ENCODE peak calls at places on chromosome 17, in eight cellular contexts. O is left cardiac atrium; X is A549; I is stimulated activated CD4-positive, alpha-beta T cell treated with anti-CD3 and anti-CD28 coated beads, Interleukin-2, amount 100 ng/mL, for 48 hours; L is AG20443; H is pons; S is Caki2; T is kidney tubule cell. U is an unnamed sample.
A peak's percentile ranks its signal among the peaks of the same experiment; 100 is the strongest.

GRCh38 chr17:78237403-78238012 is 6.1 kb downstream of the TMEM235 start:
- DNase-seq in O (no peak), X (no peak), I (no peak), L (no peak), H (peak; percentile 93), S (no peak), T (no peak), U (no peak)

GRCh38 chr17:79792984-79793923 is 3.6 kb downstream of the CBX8 start:
- DNase-seq in O (no peak), X (peak; percentile 80), I (no peak), L (peak; percentile 74), H (no peak), S (no peak), T (no peak), U (no peak)

GRCh38 chr17:42050360-42051012 is at the start of gene C17orf113:
- DNase-seq in O (peak; percentile 64), X (peak; percentile 61), I (no peak), L (peak; percentile 80), H (peak; percentile 35), S (peak; percentile 26), T (peak; percentile 45), U (peak; percentile 47)

GRCh38 chr17:78232774-78233173 is 1.3 kb downstream of the TMEM235 start:
- DNase-seq in O (no peak), X (no peak), I (no peak), L (no peak), H (no peak), S (no peak), T (no peak), U (no peak)

GRCh38 chr17:56598471-56598870 is 5.0 kb downstream of the NOG start:
- DNase-seq in O (no peak), X (no peak), I (no peak), L (peak; percentile 53), H (no peak), S (no peak), T (peak; percentile 67), U (no peak)

GRCh38 chr17:79815836-79816371 is 19.0 kb upstream of the CBX8 start:
- DNase-seq in O (no peak), X (no peak), I (no peak), L (no peak), H (no peak), S (no peak), T (no peak), U (no peak)

GRCh38 chr17:74490716-74491115 is 24.3 kb downstream of the CD300A start:
- DNase-seq in O (no peak), X (no peak), I (no peak), L (no peak), H (no peak), S (no peak), T (no peak), U (no peak)

GRCh38 chr17:27282054-27282501 is 11.8 kb upstream of the WSB1 start:
- DNase-seq in O (no peak), X (no peak), I (no peak), L (peak; percentile 48), H (peak; percentile 22), S (no peak), T (no peak), U (no peak)

GRCh38 chr17:37570527-37571093 is 38.6 kb downstream of the SYNRG start:
- DNase-seq in O (peak; percentile 36), X (peak; percentile 81), I (no peak), L (peak; percentile 66), H (no peak), S (peak; percentile 69), T (peak; percentile 87), U (peak; percentile 6)

GRCh38 chr17:32341141-32341856 is 674 bp downstream of the C17orf75 start:
- DNase-seq in O (no peak), X (peak; percentile 70), I (peak; percentile 24), L (no peak), H (peak; percentile 31), S (peak; percentile 47), T (peak; percentile 48), U (peak; percentile 52)

GRCh38 chr17:66435182-66435581 is 132.8 kb downstream of the PRKCA start:
- DNase-seq in O (no peak), X (no peak), I (no peak), L (no peak), H (no peak), S (no peak), T (no peak), U (no peak)

GRCh38 chr17:29617481-29618271 is 5.0 kb downstream of the CORO6 start:
- DNase-seq in O (peak; percentile 83), X (peak; percentile 86), I (peak; percentile 81), L (peak; percentile 74), H (peak; percentile 72), S (no peak), T (peak; percentile 83), U (peak; percentile 89)

GRCh38 chr17:43645765-43646481 is 15.8 kb downstream of the MEOX1 start:
- DNase-seq in O (peak; percentile 91), X (no peak), I (peak; percentile 10), L (peak; percentile 91), H (no peak), S (no peak), T (no peak), U (no peak)

GRCh38 chr17:18041776-18042175 is 2.6 kb downstream of the GID4 start:
- DNase-seq in O (no peak), X (peak; percentile 25), I (no peak), L (peak; percentile 80), H (no peak), S (no peak), T (peak; percentile 54), U (no peak)

GRCh38 chr17:57889892-57890856 is 40.3 kb upstream of the MRPS23 start:
- DNase-seq in O (peak; percentile 84), X (peak; percentile 72), I (no peak), L (peak; percentile 88), H (no peak), S (no peak), T (peak; percentile 94), U (no peak)

GRCh38 chr17:82981141-82981540 is 98.3 kb upstream of the METRNL start:
- DNase-seq in O (no peak), X (no peak), I (no peak), L (no peak), H (no peak), S (no peak), T (no peak), U (no peak)

GRCh38 chr17:63425478-63425877 is 20.6 kb downstream of the CYB561 start:
- DNase-seq in O (peak; percentile 80), X (peak; percentile 83), I (peak; percentile 76), L (peak; percentile 87), H (peak; percentile 84), S (peak; percentile 58), T (peak; percentile 79), U (peak; percentile 66)

GRCh38 chr17:15918261-15918660 is 26.7 kb upstream of the ADORA2B start:
- DNase-seq in O (no peak), X (no peak), I (no peak), L (no peak), H (no peak), S (no peak), T (no peak), U (no peak)

GRCh38 chr17:81294512-81295030 is 536 bp downstream of the SLC38A10 start:
- DNase-seq in O (peak; percentile 58), X (no peak), I (no peak), L (peak; percentile 72), H (no peak), S (no peak), T (peak; percentile 23), U (peak; percentile 12)

GRCh38 chr17:72878975-72879660 is 213.4 kb downstream of the SLC39A11 start:
- DNase-seq in O (no peak), X (no peak), I (no peak), L (no peak), H (no peak), S (no peak), T (no peak), U (no peak)

GRCh38 chr17:17358060-17358751 is 55.0 kb downstream of the NT5M start:
- DNase-seq in O (no peak), X (no peak), I (no peak), L (no peak), H (no peak), S (no peak), T (no peak), U (no peak)

GRCh38 chr17:40480501-40481003 is 20.9 kb downstream of the TNS4 start:
- DNase-seq in O (peak; percentile 68), X (peak; percentile 87), I (peak; percentile 63), L (peak; percentile 75), H (no peak), S (no peak), T (no peak), U (peak; percentile 77)

GRCh38 chr17:6752068-6752909 is 3.6 kb upstream of the XAF1 start:
- DNase-seq in O (peak; percentile 63), X (no peak), I (no peak), L (peak; percentile 96), H (peak; percentile 62), S (no peak), T (peak; percentile 97), U (no peak)

GRCh38 chr17:80760501-80760900 is 215.9 kb downstream of the RPTOR start:
- DNase-seq in O (no peak), X (no peak), I (no peak), L (no peak), H (no peak), S (peak; percentile 20), T (peak; percentile 70), U (no peak)

GRCh38 chr17:31431795-31432658 is 40.6 kb downstream of the RAB11FIP4 start:
- DNase-seq in O (no peak), X (no peak), I (no peak), L (no peak), H (no peak), S (no peak), T (no peak), U (no peak)

GRCh38 chr17:81918762-81919545 is 978 bp upstream of the SIRT7 start:
- DNase-seq in O (no peak), X (no peak), I (no peak), L (no peak), H (no peak), S (no peak), T (no peak), U (no peak)

GRCh38 chr17:36942031-36942599 is 4.8 kb downstream of the LHX1 start:
- DNase-seq in O (no peak), X (no peak), I (no peak), L (peak; percentile 36), H (no peak), S (no peak), T (no peak), U (no peak)

U was measured in activated CD4-positive, alpha-beta T cell treated with anti-CD3 and anti-CD28 coated beads, Interleukin-2, amount 50 U/mL, for 1 hour.